ENCODE peak calls at places on chromosomes 13 and 19, in six cellular contexts. E, X, L, C, R and I are unnamed samples.

GRCh38 chr19:52200044-52200443 is 10.2 kb downstream of the PPP2R1A start:
- DNase-seq in L (no peak), E (no peak), C (peak), R (no peak), X (no peak), I (no peak)

GRCh38 chr19:38841180-38841766 is 8.5 kb downstream of the HNRNPL start:
- DNase-seq in C (no peak), X (no peak), R (no peak), L (no peak), E (no peak), I (no peak)

GRCh38 chr13:20340759-20341161 is 108.6 kb upstream of the GJB6 start:
- DNase-seq in R (no peak), C (peak), E (no peak), X (no peak), L (no peak), I (no peak)

GRCh38 chr19:47380559-47380958 is 31.4 kb downstream of the DHX34 start:
- DNase-seq in X (no peak), L (no peak), C (no peak), R (no peak), E (no peak), I (no peak)

GRCh38 chr13:32914686-32915085 is 101.5 kb upstream of the KL start:
- DNase-seq in L (no peak), X (no peak), R (no peak), C (no peak), E (no peak), I (no peak)

GRCh38 chr13:74246398-74246975 is 112.3 kb upstream of the KLF12 start:
- DNase-seq in L (no peak), E (no peak), R (peak), X (no peak), C (peak), I (no peak)

GRCh38 chr13:48579167-48579918 is 46.5 kb upstream of the RCBTB2 start:
- DNase-seq in E (no peak), X (peak), C (no peak), L (no peak), R (no peak), I (peak)

GRCh38 chr13:44103721-44104490 is 224.2 kb downstream of the LACC1 start:
- DNase-seq in R (no peak), C (no peak), X (no peak), L (peak), E (no peak), I (no peak)

GRCh38 chr19:50365434-50366306 is at the start of gene NAPSA:
- DNase-seq in C (no peak), L (no peak), X (no peak), R (no peak), E (no peak), I (no peak)

GRCh38 chr13:110965755-110966134 is 50.9 kb upstream of the ANKRD10 start:
- DNase-seq in X (no peak), L (no peak), R (no peak), E (no peak), C (no peak), I (no peak)

GRCh38 chr19:57192064-57192395 is 730 bp downstream of the ZNF264 start:
- DNase-seq in L (no peak), R (no peak), C (no peak), E (no peak), X (no peak), I (no peak)

GRCh38 chr13:49530452-49530851 is 34.7 kb downstream of the PHF11 start:
- DNase-seq in C (no peak), R (no peak), L (no peak), E (no peak), X (peak), I (no peak)

GRCh38 chr13:25114220-25114619 is 18.3 kb downstream of the PABPC3 start:
- DNase-seq in L (peak), C (peak), E (peak), X (peak), R (peak), I (peak)

GRCh38 chr13:77375554-77375953 is 48.7 kb upstream of the MYCBP2 start:
- DNase-seq in E (no peak), R (no peak), X (no peak), C (no peak), L (no peak), I (no peak)

GRCh38 chr13:43425234-43425633 is 361.5 kb downstream of the ENOX1 start:
- DNase-seq in E (no peak), L (no peak), X (no peak), R (no peak), C (no peak), I (no peak)

GRCh38 chr19:55340784-55341147 is 1.1 kb downstream of the KMT5C start:
- DNase-seq in E (no peak), X (no peak), C (no peak), L (peak), R (no peak), I (no peak)

GRCh38 chr13:69828527-69828926 is 279.1 kb upstream of the ATXN8OS start:
- DNase-seq in E (no peak), C (no peak), R (no peak), L (no peak), X (no peak), I (no peak)

GRCh38 chr19:48807590-48808308 is 3.1 kb downstream of the BCAT2 start:
- DNase-seq in L (peak), R (no peak), C (no peak), X (no peak), E (no peak), I (no peak)

GRCh38 chr19:31296741-31297390 is 52.4 kb downstream of the TSHZ3 start:
- DNase-seq in E (no peak), X (no peak), R (no peak), C (no peak), L (no peak), I (no peak)

GRCh38 chr13:111658150-111659100 is 338.0 kb downstream of the TEX29 start:
- DNase-seq in E (no peak), X (no peak), R (no peak), C (no peak), L (no peak), I (no peak)

GRCh38 chr13:37342205-37342604 is 236.7 kb upstream of the CSNK1A1L start:
- DNase-seq in X (no peak), R (no peak), E (no peak), C (no peak), L (no peak), I (no peak)

GRCh38 chr13:85332595-85332994 is 466.6 kb downstream of the SLITRK6 start:
- DNase-seq in X (no peak), L (no peak), E (no peak), C (no peak), R (no peak), I (no peak)

GRCh38 chr19:46211201-46211881 is 18.2 kb upstream of the IGFL1 start:
- DNase-seq in R (no peak), L (no peak), X (no peak), E (no peak), C (no peak), I (peak)

GRCh38 chr13:104422668-104423067 is 1356.5 kb upstream of the SLC10A2 start:
- DNase-seq in C (no peak), X (no peak), E (no peak), L (no peak), R (no peak), I (no peak)

GRCh38 chr13:37621811-37622361 is 23.3 kb upstream of the POSTN start:
- DNase-seq in E (no peak), L (no peak), C (peak), X (no peak), R (no peak), I (no peak)

GRCh38 chr19:35011091-35011689 is 11.1 kb downstream of the GRAMD1A start:
- DNase-seq in L (peak), R (no peak), C (no peak), E (no peak), X (no peak), I (no peak)

GRCh38 chr19:30665449-30665848 is 293.3 kb downstream of the ZNF536 start:
- DNase-seq in X (no peak), C (no peak), E (no peak), R (no peak), L (no peak), I (no peak)

GRCh38 chr19:41706741-41707501 is 1.5 kb upstream of the CEACAM5 start:
- DNase-seq in C (no peak), X (no peak), E (peak), L (peak), R (peak), I (peak)

GRCh38 chr13:42101821-42102580 is 53.6 kb downstream of the DGKH start:
- DNase-seq in L (no peak), E (no peak), C (no peak), R (no peak), X (no peak), I (no peak)

GRCh38 chr13:30224732-30225131 is 82.6 kb downstream of the KATNAL1 start:
- DNase-seq in L (no peak), C (no peak), R (no peak), X (no peak), E (no peak), I (no peak)

GRCh38 chr19:46678110-46678732 is 17.2 kb upstream of the DACT3 start:
- DNase-seq in E (peak), R (no peak), L (peak), C (no peak), X (peak), I (peak)

GRCh38 chr19:30393046-30393445 is 20.9 kb downstream of the ZNF536 start:
- DNase-seq in E (no peak), R (no peak), C (no peak), L (no peak), X (no peak), I (no peak)

GRCh38 chr19:32018014-32018413 is 327.4 kb upstream of the ZNF507 start:
- DNase-seq in C (no peak), R (no peak), X (no peak), E (no peak), L (no peak), I (no peak)

GRCh38 chr13:20442370-20442769 is 83.3 kb downstream of the CRYL1 start:
- DNase-seq in L (no peak), E (no peak), R (no peak), C (no peak), X (no peak), I (no peak)

GRCh38 chr13:82878536-82878935 is 1003.7 kb downstream of the SLITRK1 start:
- DNase-seq in R (no peak), L (no peak), C (no peak), E (no peak), X (no peak), I (no peak)

GRCh38 chr13:114079601-114080536 is 52.6 kb downstream of the RASA3 start:
- DNase-seq in L (peak), X (no peak), R (no peak), E (no peak), C (peak), I (no peak)

GRCh38 chr13:113742000-113742441 is 17.0 kb upstream of the TMEM255B start:
- DNase-seq in C (peak), R (no peak), X (no peak), E (no peak), L (peak), I (peak)

GRCh38 chr13:40644838-40645620 is 21.4 kb downstream of the FOXO1 start:
- DNase-seq in E (no peak), C (no peak), X (no peak), R (no peak), L (no peak), I (no peak)